ENCODE peak calls at places on chromosomes 4 and X, in ten cellular contexts. One of them, this sample, is unnamed.

GRCh38 chr4:168480991-168481588 is 798 bp upstream of the DDX60L start:
- DNase-seq in choroid plexus epithelial cell: peak; percentile 88
- DNase-seq in cardiac muscle cell: peak; percentile 75
- DNase-seq in uterus: no peak
- DNase-seq in lung: no peak
- DNase-seq in heart left ventricle: no peak
- DNase-seq in NT2/D1: no peak
- DNase-seq in Panc1: peak; percentile 79
- DNase-seq in Caco-2: no peak
- DNase-seq in tibial nerve: no peak
- DNase-seq in this sample: no peak

GRCh38 chrX:48558270-48558669 is 16.0 kb upstream of the RBM3 start:
- DNase-seq in uterus: no peak
- DNase-seq in tibial nerve: no peak
- DNase-seq in heart left ventricle: no peak
- DNase-seq in choroid plexus epithelial cell: peak; percentile 81
- DNase-seq in NT2/D1: no peak
- DNase-seq in cardiac muscle cell: peak; percentile 81
- DNase-seq in Caco-2: no peak
- DNase-seq in lung: no peak
- DNase-seq in Panc1: no peak
- DNase-seq in this sample: peak; percentile 69

GRCh38 chr4:5711479-5712184 is 631 bp downstream of the EVC start:
- DNase-seq in Panc1: no peak
- DNase-seq in lung: no peak
- DNase-seq in heart left ventricle: peak; percentile 17
- DNase-seq in choroid plexus epithelial cell: peak; percentile 55
- DNase-seq in cardiac muscle cell: peak; percentile 50
- DNase-seq in tibial nerve: no peak
- DNase-seq in NT2/D1: no peak
- DNase-seq in uterus: peak; percentile 30
- DNase-seq in Caco-2: no peak
- DNase-seq in this sample: no peak

GRCh38 chr4:25441519-25442117 is 64.6 kb downstream of the ANAPC4 start:
- DNase-seq in cardiac muscle cell: peak; percentile 81
- DNase-seq in lung: peak; percentile 83
- DNase-seq in uterus: no peak
- DNase-seq in heart left ventricle: peak; percentile 18
- DNase-seq in choroid plexus epithelial cell: peak; percentile 83
- DNase-seq in tibial nerve: no peak
- DNase-seq in Panc1: no peak
- DNase-seq in NT2/D1: peak; percentile 72
- DNase-seq in Caco-2: peak; percentile 65
- DNase-seq in this sample: no peak

GRCh38 chr4:33831667-33832066 is 2412.6 kb downstream of the ARAP2 start:
- DNase-seq in Panc1: no peak
- DNase-seq in tibial nerve: no peak
- DNase-seq in choroid plexus epithelial cell: peak; percentile 42
- DNase-seq in NT2/D1: no peak
- DNase-seq in Caco-2: no peak
- DNase-seq in lung: no peak
- DNase-seq in heart left ventricle: no peak
- DNase-seq in cardiac muscle cell: peak; percentile 56
- DNase-seq in uterus: no peak
- DNase-seq in this sample: no peak

GRCh38 chr4:25938251-25939186 is 24.5 kb downstream of the SMIM20 start:
- DNase-seq in lung: no peak
- DNase-seq in cardiac muscle cell: peak; percentile 65
- DNase-seq in Panc1: no peak
- DNase-seq in choroid plexus epithelial cell: peak; percentile 36
- DNase-seq in Caco-2: no peak
- DNase-seq in uterus: no peak
- DNase-seq in NT2/D1: no peak
- DNase-seq in heart left ventricle: peak; percentile 65
- DNase-seq in tibial nerve: peak; percentile 41
- DNase-seq in this sample: no peak

GRCh38 chr4:182929296-182929695 is 12.1 kb upstream of the DCTD start:
- DNase-seq in lung: no peak
- DNase-seq in NT2/D1: no peak
- DNase-seq in uterus: no peak
- DNase-seq in cardiac muscle cell: peak; percentile 81
- DNase-seq in Panc1: no peak
- DNase-seq in Caco-2: no peak
- DNase-seq in tibial nerve: no peak
- DNase-seq in choroid plexus epithelial cell: peak; percentile 90
- DNase-seq in heart left ventricle: no peak
- DNase-seq in this sample: no peak

GRCh38 chr4:180281726-180282125 is 1961.5 kb upstream of the TENM3 start:
- DNase-seq in choroid plexus epithelial cell: no peak
- DNase-seq in lung: no peak
- DNase-seq in tibial nerve: no peak
- DNase-seq in heart left ventricle: no peak
- DNase-seq in uterus: no peak
- DNase-seq in Caco-2: no peak
- DNase-seq in Panc1: no peak
- DNase-seq in NT2/D1: no peak
- DNase-seq in cardiac muscle cell: no peak
- DNase-seq in this sample: no peak

GRCh38 chr4:833731-834367 is 7.9 kb upstream of the CPLX1 start:
- DNase-seq in tibial nerve: no peak
- DNase-seq in cardiac muscle cell: no peak
- DNase-seq in heart left ventricle: no peak
- DNase-seq in NT2/D1: no peak
- DNase-seq in choroid plexus epithelial cell: no peak
- DNase-seq in Caco-2: no peak
- DNase-seq in lung: no peak
- DNase-seq in Panc1: no peak
- DNase-seq in uterus: no peak
- DNase-seq in this sample: no peak

GRCh38 chr4:22477794-22478182 is 38.1 kb downstream of the ADGRA3 start:
- DNase-seq in tibial nerve: no peak
- DNase-seq in choroid plexus epithelial cell: no peak
- DNase-seq in uterus: no peak
- DNase-seq in lung: no peak
- DNase-seq in Caco-2: no peak
- DNase-seq in cardiac muscle cell: no peak
- DNase-seq in Panc1: no peak
- DNase-seq in heart left ventricle: no peak
- DNase-seq in NT2/D1: no peak
- DNase-seq in this sample: no peak

GRCh38 chr4:40720351-40720750 is 29.4 kb upstream of the NSUN7 start:
- DNase-seq in lung: no peak
- DNase-seq in uterus: no peak
- DNase-seq in heart left ventricle: no peak
- DNase-seq in tibial nerve: no peak
- DNase-seq in NT2/D1: no peak
- DNase-seq in cardiac muscle cell: no peak
- DNase-seq in Panc1: no peak
- DNase-seq in Caco-2: no peak
- DNase-seq in choroid plexus epithelial cell: no peak
- DNase-seq in this sample: no peak

GRCh38 chr4:40720931-40721330 is 28.8 kb upstream of the NSUN7 start:
- DNase-seq in heart left ventricle: no peak
- DNase-seq in Caco-2: no peak
- DNase-seq in cardiac muscle cell: no peak
- DNase-seq in Panc1: no peak
- DNase-seq in uterus: no peak
- DNase-seq in lung: no peak
- DNase-seq in choroid plexus epithelial cell: no peak
- DNase-seq in NT2/D1: no peak
- DNase-seq in tibial nerve: no peak
- DNase-seq in this sample: no peak

GRCh38 chr4:40721730-40722171 is 28.0 kb upstream of the NSUN7 start:
- DNase-seq in Caco-2: no peak
- DNase-seq in lung: no peak
- DNase-seq in uterus: no peak
- DNase-seq in NT2/D1: no peak
- DNase-seq in Panc1: no peak
- DNase-seq in heart left ventricle: no peak
- DNase-seq in tibial nerve: no peak
- DNase-seq in cardiac muscle cell: no peak
- DNase-seq in choroid plexus epithelial cell: peak; percentile 58
- DNase-seq in this sample: no peak

GRCh38 chr4:40719008-40719623 is 30.6 kb upstream of the NSUN7 start:
- DNase-seq in Panc1: peak; percentile 30
- DNase-seq in heart left ventricle: no peak
- DNase-seq in cardiac muscle cell: peak; percentile 79
- DNase-seq in NT2/D1: no peak
- DNase-seq in tibial nerve: no peak
- DNase-seq in choroid plexus epithelial cell: peak; percentile 85
- DNase-seq in Caco-2: peak; percentile 41
- DNase-seq in lung: no peak
- DNase-seq in uterus: no peak
- DNase-seq in this sample: no peak

GRCh38 chr4:40718571-40718970 is 31.2 kb upstream of the NSUN7 start:
- DNase-seq in Panc1: no peak
- DNase-seq in uterus: no peak
- DNase-seq in tibial nerve: no peak
- DNase-seq in cardiac muscle cell: no peak
- DNase-seq in lung: no peak
- DNase-seq in Caco-2: no peak
- DNase-seq in choroid plexus epithelial cell: no peak
- DNase-seq in NT2/D1: no peak
- DNase-seq in heart left ventricle: no peak
- DNase-seq in this sample: no peak
- H3K4me3 ChIP-seq in Panc1: no peak overlapping the region
- H3K4me3 ChIP-seq in uterus: no peak overlapping the region
- H3K4me3 ChIP-seq in tibial nerve: no peak overlapping the region
- H3K4me3 ChIP-seq in cardiac muscle cell: no peak overlapping the region
- H3K4me3 ChIP-seq in lung: no peak overlapping the region
- H3K4me3 ChIP-seq in Caco-2: no peak overlapping the region
- H3K4me3 ChIP-seq in choroid plexus epithelial cell: no peak overlapping the region
- H3K4me3 ChIP-seq in NT2/D1: no peak overlapping the region
- H3K4me3 ChIP-seq in heart left ventricle: no peak overlapping the region
- H3K4me3 ChIP-seq in this sample: no peak overlapping the region

GRCh38 chr4:48602222-48602621 is 112.2 kb downstream of the ZAR1 start:
- DNase-seq in NT2/D1: no peak
- DNase-seq in Caco-2: no peak
- DNase-seq in Panc1: no peak
- DNase-seq in uterus: no peak
- DNase-seq in tibial nerve: no peak
- DNase-seq in cardiac muscle cell: no peak
- DNase-seq in heart left ventricle: no peak
- DNase-seq in choroid plexus epithelial cell: peak; percentile 69
- DNase-seq in lung: no peak
- DNase-seq in this sample: no peak

GRCh38 chr4:48602763-48603162 is 112.7 kb downstream of the ZAR1 start:
- DNase-seq in NT2/D1: no peak
- DNase-seq in uterus: no peak
- DNase-seq in tibial nerve: no peak
- DNase-seq in cardiac muscle cell: no peak
- DNase-seq in lung: no peak
- DNase-seq in Panc1: no peak
- DNase-seq in Caco-2: no peak
- DNase-seq in choroid plexus epithelial cell: peak; percentile 53
- DNase-seq in heart left ventricle: no peak
- DNase-seq in this sample: no peak

GRCh38 chr4:48604041-48604440 is 114.0 kb downstream of the ZAR1 start:
- DNase-seq in NT2/D1: no peak
- DNase-seq in cardiac muscle cell: no peak
- DNase-seq in tibial nerve: no peak
- DNase-seq in Panc1: no peak
- DNase-seq in lung: no peak
- DNase-seq in choroid plexus epithelial cell: no peak
- DNase-seq in heart left ventricle: no peak
- DNase-seq in Caco-2: no peak
- DNase-seq in uterus: no peak
- DNase-seq in this sample: no peak

GRCh38 chr4:48604527-48604926 is 114.5 kb downstream of the ZAR1 start:
- DNase-seq in Caco-2: no peak
- DNase-seq in choroid plexus epithelial cell: no peak
- DNase-seq in heart left ventricle: no peak
- DNase-seq in uterus: no peak
- DNase-seq in NT2/D1: no peak
- DNase-seq in tibial nerve: no peak
- DNase-seq in cardiac muscle cell: no peak
- DNase-seq in lung: no peak
- DNase-seq in Panc1: no peak
- DNase-seq in this sample: no peak

DNA sequence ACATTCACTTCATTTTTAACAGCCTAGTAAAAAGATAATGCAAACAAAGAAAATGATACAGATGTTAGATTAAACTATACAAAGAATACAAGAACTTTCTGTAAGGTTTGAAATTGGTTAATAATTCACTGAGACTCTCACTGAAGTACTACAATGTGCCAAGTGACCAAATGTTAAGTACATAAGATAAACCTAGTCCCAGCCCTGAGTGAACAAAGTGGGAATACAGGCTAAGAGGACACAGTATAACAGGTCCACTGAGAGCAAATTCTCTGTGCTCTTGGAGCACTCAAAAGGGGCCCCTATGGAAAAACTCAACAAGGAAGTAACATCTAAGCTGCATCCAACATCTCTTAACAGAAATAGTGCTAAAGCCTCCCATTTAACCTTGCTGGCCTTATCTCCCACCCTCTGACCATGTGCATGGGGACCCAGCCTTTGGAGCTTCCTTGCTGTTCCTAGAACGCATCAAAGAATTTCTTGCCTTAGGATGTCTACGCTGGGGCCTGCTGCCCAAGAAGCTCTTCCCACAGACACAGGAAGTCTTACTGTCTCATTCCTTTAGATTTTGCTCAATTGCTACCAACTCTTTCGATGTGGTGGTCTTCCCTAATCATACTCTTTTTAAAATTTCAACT is 113.4 kb downstream of the ZAR1 start:
- DNase-seq in lung: no peak
- DNase-seq in Panc1: no peak
- DNase-seq in heart left ventricle: no peak
- DNase-seq in tibial nerve: no peak
- DNase-seq in choroid plexus epithelial cell: no peak
- DNase-seq in cardiac muscle cell: no peak
- DNase-seq in NT2/D1: no peak
- DNase-seq in Caco-2: no peak
- DNase-seq in uterus: no peak
- DNase-seq in this sample: no peak
- H3K4me3 ChIP-seq in lung: no peak overlapping the region
- H3K4me3 ChIP-seq in Panc1: no peak overlapping the region
- H3K4me3 ChIP-seq in heart left ventricle: no peak overlapping the region
- H3K4me3 ChIP-seq in tibial nerve: no peak overlapping the region
- H3K4me3 ChIP-seq in choroid plexus epithelial cell: no peak overlapping the region
- H3K4me3 ChIP-seq in cardiac muscle cell: no peak overlapping the region
- H3K4me3 ChIP-seq in NT2/D1: no peak overlapping the region
- H3K4me3 ChIP-seq in Caco-2: no peak overlapping the region
- H3K4me3 ChIP-seq in uterus: no peak overlapping the region
- H3K4me3 ChIP-seq in this sample: no peak overlapping the region

GRCh38 chr4:1869530-1870327 is 1.5 kb upstream of the NSD2 start:
- DNase-seq in uterus: no peak
- DNase-seq in heart left ventricle: no peak
- DNase-seq in choroid plexus epithelial cell: no peak
- DNase-seq in lung: no peak
- DNase-seq in cardiac muscle cell: no peak
- DNase-seq in NT2/D1: no peak
- DNase-seq in tibial nerve: no peak
- DNase-seq in Panc1: no peak
- DNase-seq in Caco-2: no peak
- DNase-seq in this sample: no peak
- H3K4me3 ChIP-seq in uterus: peak overlapping the region; percentile 45
- H3K4me3 ChIP-seq in heart left ventricle: peak overlapping the region; percentile 80
- H3K4me3 ChIP-seq in choroid plexus epithelial cell: peak overlapping the region; percentile 79
- H3K4me3 ChIP-seq in lung: peak overlapping the region; percentile 75
- H3K4me3 ChIP-seq in cardiac muscle cell: peak overlapping the region; percentile 59
- H3K4me3 ChIP-seq in NT2/D1: peak overlapping the region; percentile 73
- H3K4me3 ChIP-seq in tibial nerve: peak overlapping the region; percentile 70
- H3K4me3 ChIP-seq in Panc1: peak overlapping the region; percentile 65
- H3K4me3 ChIP-seq in Caco-2: peak overlapping the region; percentile 69
- H3K4me3 ChIP-seq in this sample: peak overlapping the region; percentile 75

GRCh38 chr4:165332502-165332901 is 5.0 kb downstream of the MSMO1 start:
- DNase-seq in NT2/D1: no peak
- DNase-seq in uterus: no peak
- DNase-seq in choroid plexus epithelial cell: no peak
- DNase-seq in Caco-2: no peak
- DNase-seq in heart left ventricle: no peak
- DNase-seq in tibial nerve: no peak
- DNase-seq in cardiac muscle cell: no peak
- DNase-seq in lung: no peak
- DNase-seq in Panc1: no peak
- DNase-seq in this sample: no peak
- H3K4me3 ChIP-seq in NT2/D1: peak overlapping the region; percentile 50
- H3K4me3 ChIP-seq in uterus: no peak overlapping the region
- H3K4me3 ChIP-seq in choroid plexus epithelial cell: no peak overlapping the region
- H3K4me3 ChIP-seq in Caco-2: no peak overlapping the region
- H3K4me3 ChIP-seq in heart left ventricle: no peak overlapping the region
- H3K4me3 ChIP-seq in tibial nerve: no peak overlapping the region
- H3K4me3 ChIP-seq in cardiac muscle cell: peak overlapping the region; percentile 62
- H3K4me3 ChIP-seq in lung: no peak overlapping the region
- H3K4me3 ChIP-seq in Panc1: no peak overlapping the region
- H3K4me3 ChIP-seq in this sample: no peak overlapping the region

This sample was measured in keratinocyte.